ENCODE peak calls at places on chromosomes 3 and 15, in ten cellular contexts. One of them, this sample, is unnamed.

GRCh38 chr3:72678892-72679291 is 169.4 kb downstream of the SHQ1 start:
- DNase-seq in fibroblast of the conjunctiva: no peak
- DNase-seq in psoas muscle: no peak
- DNase-seq in astrocyte of the hippocampus: peak; percentile 54
- DNase-seq in posterior cingulate gyrus: no peak
- DNase-seq in activated naive CD4-positive, alpha-beta T cell: no peak
- DNase-seq in NCI-H774: no peak
- DNase-seq in hypothalamus: no peak
- DNase-seq in astrocyte: no peak
- DNase-seq in activated naive CD8-positive, alpha-beta T cell treated with anti-CD3 and anti-CD28 coated beads for 36 hours: no peak
- DNase-seq in this sample: no peak

GRCh38 chr3:186598108-186598784 is 14.6 kb upstream of the AHSG start:
- DNase-seq in fibroblast of the conjunctiva: no peak
- DNase-seq in psoas muscle: no peak
- DNase-seq in astrocyte of the hippocampus: peak; percentile 91
- DNase-seq in posterior cingulate gyrus: no peak
- DNase-seq in activated naive CD4-positive, alpha-beta T cell: no peak
- DNase-seq in NCI-H774: no peak
- DNase-seq in hypothalamus: no peak
- DNase-seq in astrocyte: peak; percentile 88
- DNase-seq in activated naive CD8-positive, alpha-beta T cell treated with anti-CD3 and anti-CD28 coated beads for 36 hours: no peak
- DNase-seq in this sample: no peak

GRCh38 chr3:113278599-113278955 is 67.2 kb downstream of the BOC start:
- DNase-seq in fibroblast of the conjunctiva: no peak
- DNase-seq in psoas muscle: no peak
- DNase-seq in astrocyte of the hippocampus: no peak
- DNase-seq in posterior cingulate gyrus: no peak
- DNase-seq in activated naive CD4-positive, alpha-beta T cell: no peak
- DNase-seq in NCI-H774: no peak
- DNase-seq in hypothalamus: no peak
- DNase-seq in astrocyte: no peak
- DNase-seq in activated naive CD8-positive, alpha-beta T cell treated with anti-CD3 and anti-CD28 coated beads for 36 hours: no peak
- DNase-seq in this sample: no peak

GRCh38 chr15:85704720-85705119 is 90.0 kb downstream of the KLHL25 start:
- DNase-seq in fibroblast of the conjunctiva: no peak
- DNase-seq in psoas muscle: no peak
- DNase-seq in astrocyte of the hippocampus: no peak
- DNase-seq in posterior cingulate gyrus: no peak
- DNase-seq in activated naive CD4-positive, alpha-beta T cell: no peak
- DNase-seq in NCI-H774: no peak
- DNase-seq in hypothalamus: no peak
- DNase-seq in astrocyte: no peak
- DNase-seq in activated naive CD8-positive, alpha-beta T cell treated with anti-CD3 and anti-CD28 coated beads for 36 hours: no peak
- DNase-seq in this sample: no peak

GRCh38 chr3:128123231-128123537 is 428 bp downstream of the RUVBL1 start:
- DNase-seq in fibroblast of the conjunctiva: no peak
- DNase-seq in psoas muscle: no peak
- DNase-seq in astrocyte of the hippocampus: no peak
- DNase-seq in posterior cingulate gyrus: no peak
- DNase-seq in activated naive CD4-positive, alpha-beta T cell: no peak
- DNase-seq in NCI-H774: no peak
- DNase-seq in hypothalamus: no peak
- DNase-seq in astrocyte: no peak
- DNase-seq in activated naive CD8-positive, alpha-beta T cell treated with anti-CD3 and anti-CD28 coated beads for 36 hours: no peak
- DNase-seq in this sample: no peak

GRCh38 chr15:51312132-51312531 is 26.3 kb downstream of the CYP19A1 start:
- DNase-seq in fibroblast of the conjunctiva: peak; percentile 22
- DNase-seq in psoas muscle: no peak
- DNase-seq in astrocyte of the hippocampus: no peak
- DNase-seq in posterior cingulate gyrus: no peak
- DNase-seq in activated naive CD4-positive, alpha-beta T cell: no peak
- DNase-seq in NCI-H774: peak; percentile 20
- DNase-seq in hypothalamus: no peak
- DNase-seq in astrocyte: peak; percentile 39
- DNase-seq in activated naive CD8-positive, alpha-beta T cell treated with anti-CD3 and anti-CD28 coated beads for 36 hours: no peak
- DNase-seq in this sample: no peak

GRCh38 chr3:170757038-170757437 is 113.0 kb downstream of the RPL22L1 start:
- DNase-seq in fibroblast of the conjunctiva: no peak
- DNase-seq in psoas muscle: no peak
- DNase-seq in astrocyte of the hippocampus: no peak
- DNase-seq in posterior cingulate gyrus: no peak
- DNase-seq in activated naive CD4-positive, alpha-beta T cell: no peak
- DNase-seq in NCI-H774: no peak
- DNase-seq in hypothalamus: no peak
- DNase-seq in astrocyte: no peak
- DNase-seq in activated naive CD8-positive, alpha-beta T cell treated with anti-CD3 and anti-CD28 coated beads for 36 hours: no peak
- DNase-seq in this sample: no peak

GRCh38 chr15:74240897-74241614 is 4.9 kb downstream of the CCDC33 start:
- DNase-seq in fibroblast of the conjunctiva: no peak
- DNase-seq in psoas muscle: no peak
- DNase-seq in astrocyte of the hippocampus: no peak
- DNase-seq in posterior cingulate gyrus: no peak
- DNase-seq in activated naive CD4-positive, alpha-beta T cell: no peak
- DNase-seq in NCI-H774: no peak
- DNase-seq in hypothalamus: no peak
- DNase-seq in astrocyte: no peak
- DNase-seq in activated naive CD8-positive, alpha-beta T cell treated with anti-CD3 and anti-CD28 coated beads for 36 hours: no peak
- DNase-seq in this sample: no peak

GRCh38 chr3:72520690-72521308 is 327.4 kb downstream of the SHQ1 start:
- DNase-seq in fibroblast of the conjunctiva: peak; percentile 4
- DNase-seq in psoas muscle: no peak
- DNase-seq in astrocyte of the hippocampus: peak; percentile 47
- DNase-seq in posterior cingulate gyrus: no peak
- DNase-seq in activated naive CD4-positive, alpha-beta T cell: no peak
- DNase-seq in NCI-H774: no peak
- DNase-seq in hypothalamus: no peak
- DNase-seq in astrocyte: peak; percentile 92
- DNase-seq in activated naive CD8-positive, alpha-beta T cell treated with anti-CD3 and anti-CD28 coated beads for 36 hours: peak; percentile 53
- DNase-seq in this sample: no peak

GRCh38 chr3:28808068-28808467 is 459.4 kb upstream of the AZI2 start:
- DNase-seq in fibroblast of the conjunctiva: no peak
- DNase-seq in psoas muscle: no peak
- DNase-seq in astrocyte of the hippocampus: no peak
- DNase-seq in posterior cingulate gyrus: no peak
- DNase-seq in activated naive CD4-positive, alpha-beta T cell: no peak
- DNase-seq in NCI-H774: no peak
- DNase-seq in hypothalamus: no peak
- DNase-seq in astrocyte: no peak
- DNase-seq in activated naive CD8-positive, alpha-beta T cell treated with anti-CD3 and anti-CD28 coated beads for 36 hours: no peak
- DNase-seq in this sample: no peak

GRCh38 chr3:76826915-76827314 is 213.0 kb upstream of the ROBO2 start:
- DNase-seq in fibroblast of the conjunctiva: no peak
- DNase-seq in psoas muscle: no peak
- DNase-seq in astrocyte of the hippocampus: no peak
- DNase-seq in posterior cingulate gyrus: no peak
- DNase-seq in activated naive CD4-positive, alpha-beta T cell: no peak
- DNase-seq in NCI-H774: peak; percentile 2
- DNase-seq in hypothalamus: no peak
- DNase-seq in astrocyte: no peak
- DNase-seq in activated naive CD8-positive, alpha-beta T cell treated with anti-CD3 and anti-CD28 coated beads for 36 hours: no peak
- DNase-seq in this sample: no peak

This sample was measured in lower leg skin.